ENCODE peak calls at places on chromosomes 13 and 19, in ten cellular contexts. R is transverse colon, B is H1, K is spleen, V is suprapubic skin, D is stomach, J is SK-N-SH, P is K562, A is prostate gland, Q is GM12878. O is an unnamed sample.

GRCh38 chr13:42355118-42355840 is 83.3 kb downstream of the AKAP11 start:
- DNase-seq in R (no peak), B (no peak), K (no peak), V (no peak), D (no peak), J (no peak), P (no peak), A (no peak), Q (no peak), O (no peak)

GRCh38 chr19:20307127-20307526 is 140.1 kb downstream of the ZNF486 start:
- DNase-seq in R (no peak), B (no peak), K (no peak), V (no peak), D (no peak), J (no peak), P (no peak), A (no peak), Q (no peak), O (no peak)

GRCh38 chr13:61850794-61851193 is 435.1 kb upstream of the PCDH20 start:
- DNase-seq in R (no peak), B (no peak), K (no peak), V (no peak), D (no peak), J (no peak), P (no peak), A (no peak), Q (no peak), O (no peak)

GRCh38 chr19:53989600-53990533 is 1.6 kb upstream of the CACNG6 start:
- DNase-seq in R (no peak), B (no peak), K (no peak), V (no peak), D (no peak), J (no peak), P (no peak), A (no peak), Q (no peak), O (no peak)

GRCh38 chr19:9945319-9945966 is 9.1 kb upstream of the OLFM2 start:
- DNase-seq in R (peak; percentile 73), B (no peak), K (no peak), V (peak; percentile 93), D (peak; percentile 41), J (peak; percentile 78), P (peak; percentile 71), A (peak; percentile 60), Q (no peak), O (peak; percentile 98)

GRCh38 chr19:7795555-7796161 is 32.6 kb downstream of the CLEC4M start:
- DNase-seq in R (no peak), B (no peak), K (no peak), V (no peak), D (no peak), J (no peak), P (peak; percentile 24), A (no peak), Q (no peak), O (no peak)

GRCh38 chr19:17262557-17262956 is 2.0 kb downstream of the USHBP1 start:
- DNase-seq in R (no peak), B (no peak), K (no peak), V (no peak), D (no peak), J (no peak), P (no peak), A (no peak), Q (no peak), O (no peak)

GRCh38 chr19:52248256-52248655 is 21.1 kb upstream of the ZNF766 start:
- DNase-seq in R (peak; percentile 66), B (peak; percentile 56), K (peak; percentile 77), V (no peak), D (peak; percentile 61), J (peak; percentile 34), P (peak; percentile 56), A (peak; percentile 48), Q (no peak), O (no peak)

GRCh38 chr13:50518791-50519201 is 324.7 kb downstream of the DLEU7 start:
- DNase-seq in R (no peak), B (no peak), K (no peak), V (no peak), D (no peak), J (no peak), P (no peak), A (no peak), Q (no peak), O (no peak)

GRCh38 chr19:37401078-37401477 is 30.2 kb downstream of the ZNF527 start:
- DNase-seq in R (no peak), B (no peak), K (no peak), V (no peak), D (no peak), J (no peak), P (no peak), A (no peak), Q (no peak), O (no peak)
- H3K9me3 ChIP-seq in R (peaks cover 49% of the 10 kb centered on the region), B (peaks cover 54% of the 10 kb centered on the region), K (peaks cover 100% of the 10 kb centered on the region), V (peaks cover 75% of the 10 kb centered on the region), D (peaks cover 99% of the 10 kb centered on the region), J (peaks cover 5% of the 10 kb centered on the region), P (no peaks in the 10 kb centered on the region), A (no peaks in the 10 kb centered on the region), Q (no peaks in the 10 kb centered on the region), O (peaks cover 7% of the 10 kb centered on the region)

GRCh38 chr19:23116802-23117571 is at the start of gene ZNF730:
- DNase-seq in R (peak; percentile 14), B (peak; percentile 91), K (peak; percentile 82), V (peak; percentile 60), D (no peak), J (peak; percentile 85), P (peak; percentile 69), A (peak; percentile 32), Q (peak; percentile 13), O (no peak)
- TF ChIP-seq POLR2AphosphoS5 in R (no peak), B (peak; percentile 91), K (no peak), V (no peak), D (no peak), J (peak; percentile 43), P (no peak), A (no peak), Q (no peak), O (no peak)

DNA sequence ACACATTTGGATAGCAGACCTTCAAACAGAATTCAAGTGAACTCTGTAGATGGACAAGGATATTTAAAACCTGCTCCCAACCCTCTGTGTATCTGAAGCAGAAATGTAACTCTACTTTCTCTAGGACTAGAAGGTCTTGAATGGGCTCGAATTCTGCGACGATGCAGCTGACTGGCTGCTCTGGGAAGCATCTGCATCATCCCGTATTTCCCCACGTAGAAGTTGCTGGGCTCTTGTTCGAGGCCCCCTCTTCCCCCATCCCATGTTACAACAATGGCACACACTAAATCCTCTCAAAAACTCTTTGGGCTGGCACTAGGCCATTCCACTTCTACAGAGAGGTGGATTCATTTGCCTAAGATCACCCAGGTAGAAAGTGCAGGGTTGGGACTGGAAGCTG is 15.0 kb downstream of the C19orf81 start:
- DNase-seq in R (no peak), B (no peak), K (no peak), V (no peak), D (no peak), J (no peak), P (no peak), A (no peak), Q (no peak), O (no peak)
- H3K27ac ChIP-seq in R (no peak overlapping the region), B (no peak overlapping the region), K (no peak overlapping the region), V (no peak overlapping the region), D (no peak overlapping the region), J (no peak overlapping the region), P (no peak overlapping the region), A (no peak overlapping the region), Q (no peak overlapping the region), O (no peak overlapping the region)

DNA sequence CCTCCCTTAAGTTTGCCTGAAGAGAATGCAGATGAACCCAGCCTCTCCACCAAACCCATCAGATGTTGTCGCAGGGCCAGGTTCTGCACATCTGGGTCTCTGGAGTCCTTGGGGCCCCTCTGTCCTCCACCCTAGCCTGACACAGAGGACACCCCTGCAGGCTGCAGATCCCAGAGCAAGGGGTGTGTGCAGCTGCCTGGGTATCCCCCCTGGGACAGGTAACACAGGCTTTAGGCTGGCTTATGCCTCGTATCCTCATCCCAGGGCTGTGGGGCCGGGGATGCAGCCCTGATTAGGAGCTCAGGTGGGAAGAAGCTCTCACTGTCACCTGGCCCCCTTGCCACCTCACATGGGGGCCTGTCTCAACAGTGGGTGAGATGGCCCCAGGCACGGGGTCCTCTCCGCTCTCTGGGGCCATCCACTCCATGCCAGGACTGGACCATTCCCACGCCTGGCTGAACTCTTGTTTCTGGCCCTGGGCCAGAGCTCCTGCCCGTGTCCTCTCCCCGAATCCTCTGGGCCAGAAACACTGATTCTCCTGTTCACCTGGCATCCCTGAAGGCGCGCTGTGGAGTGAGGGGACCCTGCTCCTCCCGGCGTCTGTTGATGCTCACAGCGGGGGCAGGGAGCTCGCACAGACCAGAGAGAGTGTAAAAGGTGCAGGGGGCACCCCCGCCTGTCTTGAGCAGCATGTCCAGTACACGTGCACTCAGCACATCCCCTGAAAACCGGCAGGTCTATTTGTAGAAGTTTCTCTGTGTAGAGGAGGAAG is 38.7 kb upstream of the TPM4 start:
- DNase-seq in R (no peak), B (no peak), K (no peak), V (peak; percentile 48), D (no peak), J (peak; percentile 23), P (no peak), A (no peak), Q (no peak), O (no peak)
- H3K9me3 ChIP-seq in R (no peaks in the 10 kb centered on the region), B (peaks cover 64% of the 10 kb centered on the region), K (no peaks in the 10 kb centered on the region), V (no peaks in the 10 kb centered on the region), D (no peaks in the 10 kb centered on the region), J (no peaks in the 10 kb centered on the region), P (no peaks in the 10 kb centered on the region), A (no peaks in the 10 kb centered on the region), Q (no peaks in the 10 kb centered on the region), O (no peaks in the 10 kb centered on the region)

DNA sequence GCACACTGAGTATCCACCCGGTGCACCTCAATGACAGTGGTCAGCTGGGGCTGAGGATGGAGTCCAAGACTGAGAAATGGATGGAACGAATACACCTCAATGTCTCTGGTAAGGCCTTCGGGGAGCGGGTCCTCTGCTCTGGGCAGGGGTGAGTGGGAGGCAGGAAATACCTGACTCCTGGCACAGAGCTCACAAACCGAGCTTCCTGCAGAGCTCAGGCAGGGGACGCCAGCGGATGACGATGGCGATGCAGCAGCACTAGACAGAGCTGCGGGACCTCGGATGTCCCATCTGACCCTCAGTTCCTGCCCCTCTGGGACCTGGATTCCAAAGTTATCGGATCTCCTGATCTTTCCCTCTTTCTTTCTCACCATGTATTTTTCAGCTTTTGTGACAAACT is 3.8 kb downstream of the CD22 start:
- DNase-seq in R (no peak), B (no peak), K (peak; percentile 85), V (no peak), D (no peak), J (no peak), P (no peak), A (no peak), Q (no peak), O (no peak)
- TF ChIP-seq POLR2AphosphoS5 in R (no peak), B (no peak), K (peak; percentile 68), V (no peak), D (no peak), J (no peak), P (no peak), A (no peak), Q (peak; percentile 88), O (no peak)